ENCODE peak calls at places on chromosomes 5 and 9, in four cellular contexts. Z, A, Y and T are unnamed samples.
A peak's percentile ranks its signal among the peaks of the same experiment; 100 is the strongest.

GRCh38 chr5:132747064-132747692 is at the start of gene CCNI2:
- DNase-seq in Y (peak; percentile 75), A (no peak), Z (peak; percentile 65), T (no peak)

GRCh38 chr5:179599973-179600372 is 23.5 kb downstream of the HNRNPH1 start:
- DNase-seq in A (no peak), Y (no peak), Z (no peak), T (no peak)

GRCh38 chr5:13045897-13046551 is 898.5 kb downstream of the DNAH5 start:
- DNase-seq in Y (no peak), A (no peak), Z (no peak), T (no peak)

GRCh38 chr5:75405296-75405695 is 68.3 kb downstream of the HMGCR start:
- DNase-seq in Z (peak; percentile 4), A (no peak), Y (no peak), T (peak; percentile 9)

GRCh38 chr5:179313849-179314521 is 31.3 kb downstream of the ADAMTS2 start:
- DNase-seq in Y (no peak), A (peak; percentile 79), Z (no peak), T (no peak)

GRCh38 chr9:83440641-83441040 is 97.6 kb downstream of the FRMD3 start:
- DNase-seq in Y (no peak), A (no peak), Z (no peak), T (no peak)

GRCh38 chr9:128940271-128940921 is 7.0 kb downstream of the DOLK start:
- DNase-seq in A (no peak), Z (no peak), Y (no peak), T (no peak)

GRCh38 chr5:172906888-172907287 is 52.3 kb upstream of the RPL26L1 start:
- DNase-seq in A (no peak), Y (no peak), Z (no peak), T (no peak)

GRCh38 chr9:2215941-2216441 is 200.8 kb downstream of the SMARCA2 start:
- DNase-seq in Z (no peak), Y (no peak), A (no peak), T (no peak)

GRCh38 chr5:149581192-149581861 is at the start of gene ARHGEF37:
- DNase-seq in Z (no peak), Y (peak; percentile 36), A (peak; percentile 95), T (no peak)

GRCh38 chr9:96499257-96499656 is 49.3 kb downstream of the HABP4 start:
- DNase-seq in Y (no peak), Z (no peak), A (no peak), T (no peak)

GRCh38 chr5:337565-338130 is 16.1 kb downstream of the AHRR start:
- DNase-seq in Y (no peak), A (no peak), Z (peak; percentile 77), T (peak; percentile 42)

GRCh38 chr5:59789197-59789596 is 104.3 kb downstream of the PDE4D start:
- DNase-seq in Y (no peak), Z (no peak), A (no peak), T (no peak)

GRCh38 chr5:147628054-147628895 is 118.4 kb upstream of the DPYSL3 start:
- DNase-seq in Z (peak; percentile 40), Y (no peak), A (peak; percentile 62), T (peak; percentile 77)

GRCh38 chr9:16356196-16356765 is 514.2 kb downstream of the BNC2 start:
- DNase-seq in A (no peak), Z (no peak), Y (no peak), T (no peak)

GRCh38 chr5:157648275-157648990 is 3.8 kb downstream of the SOX30 start:
- DNase-seq in Z (no peak), A (no peak), Y (no peak), T (no peak)

GRCh38 chr5:111995701-111996100 is 238.7 kb upstream of the NREP start:
- DNase-seq in A (no peak), Z (no peak), Y (no peak), T (no peak)

GRCh38 chr5:177194278-177194677 is 60.7 kb downstream of the NSD1 start:
- DNase-seq in Z (peak; percentile 33), Y (no peak), A (no peak), T (peak; percentile 84)

GRCh38 chr9:96202971-96203780 is 98.8 kb downstream of the HSD17B3 start:
- DNase-seq in Z (no peak), A (no peak), Y (no peak), T (no peak)

GRCh38 chr9:91758491-91758981 is 191.5 kb downstream of the ROR2 start:
- DNase-seq in Z (peak; percentile 57), A (no peak), Y (no peak), T (peak; percentile 44)

GRCh38 chr9:69122391-69123141 is 51.5 kb upstream of the TJP2 start:
- DNase-seq in Z (peak; percentile 10), Y (no peak), A (peak; percentile 3), T (peak; percentile 79)

GRCh38 chr5:36270175-36270574 is 28.4 kb upstream of the NADK2 start:
- DNase-seq in Z (no peak), Y (no peak), A (no peak), T (no peak)

GRCh38 chr5:73448451-73449136 is at the start of gene FOXD1:
- DNase-seq in Y (peak; percentile 45), Z (peak; percentile 77), A (peak; percentile 45), T (peak; percentile 95)

GRCh38 chr9:110847661-110848060 is 179.1 kb downstream of the MUSK start:
- DNase-seq in Y (no peak), Z (no peak), A (no peak), T (no peak)

GRCh38 chr5:169742773-169743296 is 105.8 kb downstream of the DOCK2 start:
- DNase-seq in A (peak; percentile 11), Y (no peak), Z (no peak), T (peak; percentile 75)

GRCh38 chr5:116806879-116807278 is 232.3 kb upstream of the SEMA6A start:
- DNase-seq in Y (no peak), Z (no peak), A (no peak), T (no peak)

GRCh38 chr5:73739650-73740049 is 113.7 kb downstream of the ARHGEF28 start:
- DNase-seq in A (no peak), Y (no peak), Z (no peak), T (no peak)

GRCh38 chr9:20962487-20962886 is 69.0 kb downstream of the HACD4 start:
- DNase-seq in Y (no peak), A (no peak), Z (no peak), T (no peak)

GRCh38 chr5:172445866-172446265 is 8.5 kb downstream of the SH3PXD2B start:
- DNase-seq in A (no peak), Y (no peak), Z (no peak), T (no peak)

GRCh38 chr5:159878988-159879471 is 37.3 kb upstream of the ADRA1B start:
- DNase-seq in Y (no peak), Z (peak; percentile 71), A (peak; percentile 64), T (peak; percentile 91)

GRCh38 chr9:76001494-76001893 is 111.0 kb downstream of the PCSK5 start:
- DNase-seq in A (no peak), Y (no peak), Z (no peak), T (no peak)

GRCh38 chr9:75996726-75997125 is 106.3 kb downstream of the PCSK5 start:
- DNase-seq in Y (no peak), A (no peak), Z (no peak), T (no peak)

GRCh38 chr9:75995066-75995465 is 104.6 kb downstream of the PCSK5 start:
- DNase-seq in Y (no peak), Z (no peak), A (no peak), T (no peak)

GRCh38 chr9:75997196-75997595 is 106.7 kb downstream of the PCSK5 start:
- DNase-seq in Y (no peak), Z (no peak), A (no peak), T (no peak)

GRCh38 chr9:75998107-75998780 is 107.8 kb downstream of the PCSK5 start:
- DNase-seq in Y (no peak), A (no peak), Z (no peak), T (no peak)
- H3K27ac ChIP-seq in Y (no peak overlapping the region), A (no peak overlapping the region), Z (no peak overlapping the region), T (no peak overlapping the region)

GRCh38 chr5:107889387-107889786 is 218.7 kb upstream of the EFNA5 start:
- DNase-seq in A (no peak), Y (no peak), Z (no peak), T (no peak)

GRCh38 chr5:107888541-107888940 is 217.8 kb upstream of the EFNA5 start:
- DNase-seq in Y (no peak), Z (no peak), A (no peak), T (no peak)

GRCh38 chr5:107887181-107887580 is 216.4 kb upstream of the EFNA5 start:
- DNase-seq in Y (no peak), A (no peak), Z (no peak), T (no peak)

GRCh38 chr5:107885601-107886000 is 214.9 kb upstream of the EFNA5 start:
- DNase-seq in A (no peak), Z (no peak), Y (no peak), T (no peak)

GRCh38 chr5:107887587-107887986 is 216.8 kb upstream of the EFNA5 start:
- DNase-seq in Y (no peak), Z (no peak), A (no peak), T (no peak)
- H3K4me3 ChIP-seq in Y (no peak overlapping the region), Z (no peak overlapping the region), A (no peak overlapping the region), T (no peak overlapping the region)

DNA sequence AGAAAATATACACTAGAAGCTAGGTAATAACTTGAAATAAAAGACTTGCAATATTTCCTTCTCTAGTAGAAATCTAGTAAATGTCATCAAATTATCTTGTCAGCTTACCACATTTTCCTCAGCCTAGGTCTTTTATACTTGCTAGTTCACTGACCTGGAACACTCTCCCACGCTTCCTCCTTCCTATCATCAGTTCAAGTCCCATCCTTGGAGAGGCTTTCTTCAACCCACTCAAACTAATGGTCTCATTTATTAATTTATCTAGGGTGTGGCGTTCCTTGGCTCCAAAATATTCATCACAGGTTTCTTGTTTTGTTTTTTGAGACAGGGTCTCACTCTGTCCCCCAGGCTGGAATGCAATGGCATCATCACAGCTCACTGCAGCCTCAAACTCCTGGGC is 2.9 kb downstream of the FAM13B start:
- DNase-seq in Y (no peak), Z (no peak), A (no peak), T (no peak)
- H3K27ac ChIP-seq in Y (peak overlapping the region; percentile 11), Z (no peak overlapping the region), A (no peak overlapping the region), T (no peak overlapping the region)

GRCh38 chr9:133474215-133474614 is 4.7 kb downstream of the SLC2A6 start:
- DNase-seq in Y (no peak), Z (no peak), A (no peak), T (no peak)

GRCh38 chr9:133474853-133475252 is 4.0 kb downstream of the SLC2A6 start:
- DNase-seq in Y (no peak), Z (no peak), A (no peak), T (no peak)

GRCh38 chr9:133476531-133476930 is 2.4 kb downstream of the SLC2A6 start:
- DNase-seq in Y (no peak), Z (no peak), A (no peak), T (no peak)

GRCh38 chr9:133476036-133476435 is 2.9 kb downstream of the SLC2A6 start:
- DNase-seq in Z (no peak), A (no peak), Y (no peak), T (no peak)

DNA sequence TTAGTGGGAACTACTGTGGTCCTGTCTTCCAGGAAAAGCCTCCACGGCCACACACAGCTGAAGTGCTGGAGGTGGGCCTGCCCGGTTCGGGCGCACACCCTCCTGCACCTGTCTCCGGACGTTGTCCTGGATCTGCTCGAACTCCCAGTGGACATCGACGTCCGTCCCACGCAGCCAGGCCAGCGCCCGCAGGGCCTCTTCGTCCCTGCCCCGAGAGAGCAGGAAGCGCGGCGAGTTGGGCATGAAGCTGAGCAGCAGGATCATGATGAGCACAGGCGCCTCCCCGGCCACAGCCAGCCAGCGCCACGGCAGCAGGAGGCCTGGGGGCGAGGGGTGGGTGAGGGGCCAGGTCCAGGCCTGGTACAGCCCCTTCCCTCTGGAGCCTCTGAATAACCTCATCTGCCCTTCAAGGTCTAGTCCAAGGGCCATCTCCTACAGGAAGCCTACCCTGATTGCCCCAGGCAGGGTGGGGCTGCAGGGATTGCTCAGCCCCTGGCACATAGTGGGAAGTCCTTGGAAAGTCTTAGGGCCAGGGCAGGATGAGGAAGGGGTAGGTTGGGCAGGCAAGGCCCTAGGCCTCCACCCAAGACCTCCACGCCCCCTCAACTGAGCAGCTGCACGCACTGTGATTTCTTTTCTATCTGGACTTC is 3.5 kb downstream of the SLC2A6 start:
- DNase-seq in Y (no peak), A (no peak), Z (no peak), T (no peak)
- H3K4me3 ChIP-seq in Y (no peak overlapping the region), A (no peak overlapping the region), Z (no peak overlapping the region), T (no peak overlapping the region)